ENCODE peak calls at places on chromosomes 7 and 10, in four cellular contexts. G, M, I and S are unnamed samples.

GRCh38 chr10:31961675-31962074 is 33.0 kb upstream of the ARHGAP12 start:
- DNase-seq in M (no peak), I (no peak), G (peak; percentile 29), S (no peak)

GRCh38 chr10:46236941-46237681 is 49.7 kb upstream of the ANTXRL start:
- DNase-seq in G (no peak), M (no peak), I (no peak), S (no peak)

GRCh38 chr7:78176186-78176585 is 377.6 kb downstream of the PHTF2 start:
- DNase-seq in M (no peak), G (no peak), I (no peak), S (no peak)

GRCh38 chr7:143493755-143494154 is 16.1 kb downstream of the TAS2R41 start:
- DNase-seq in M (no peak), I (no peak), G (no peak), S (no peak)

GRCh38 chr7:27251513-27252306 is 9.1 kb downstream of the EVX1 start:
- DNase-seq in I (no peak), M (no peak), G (no peak), S (no peak)

GRCh38 chr10:7045891-7046599 is 364.8 kb downstream of the SFMBT2 start:
- DNase-seq in M (no peak), I (no peak), G (peak; percentile 80), S (no peak)

GRCh38 chr10:1465993-1466764 is 271.1 kb downstream of the ADARB2 start:
- DNase-seq in I (no peak), G (no peak), M (no peak), S (no peak)

GRCh38 chr10:80196270-80196949 is 8.9 kb downstream of the ANXA11 start:
- DNase-seq in I (peak; percentile 80), M (no peak), G (peak; percentile 67), S (peak; percentile 59)

GRCh38 chr10:100043344-100043743 is 33.6 kb upstream of the DNMBP start:
- DNase-seq in M (no peak), G (peak; percentile 32), I (no peak), S (no peak)

GRCh38 chr10:83553366-83553765 is 585.9 kb upstream of the GHITM start:
- DNase-seq in M (no peak), G (no peak), I (no peak), S (no peak)

GRCh38 chr10:98340946-98341345 is 73.0 kb upstream of the LOXL4 start:
- DNase-seq in I (no peak), M (no peak), G (peak; percentile 23), S (peak; percentile 58)

GRCh38 chr10:74164641-74165529 is 13.9 kb downstream of the ADK start:
- DNase-seq in M (no peak), I (no peak), G (peak; percentile 62), S (no peak)

GRCh38 chr10:35495521-35496238 is 109.5 kb upstream of the GJD4 start:
- DNase-seq in I (no peak), G (peak; percentile 13), M (no peak), S (no peak)

GRCh38 chr7:107922891-107923290 is 31.9 kb downstream of the DLD start:
- DNase-seq in I (no peak), M (no peak), G (no peak), S (no peak)

GRCh38 chr10:100962346-100963080 is 6.8 kb upstream of the SEMA4G start:
- DNase-seq in M (no peak), G (no peak), I (no peak), S (no peak)

GRCh38 chr7:25950488-25951413 is 201.2 kb upstream of the NFE2L3 start:
- DNase-seq in G (peak; percentile 98), I (peak; percentile 88), M (peak; percentile 35), S (peak; percentile 96)

GRCh38 chr7:155584261-155584660 is 37.9 kb upstream of the CNPY1 start:
- DNase-seq in G (no peak), M (no peak), I (peak; percentile 41), S (no peak)

GRCh38 chr10:62027841-62028501 is 126.5 kb downstream of the ARID5B start:
- DNase-seq in M (no peak), I (no peak), G (no peak), S (no peak)

GRCh38 chr10:61052469-61053205 is 108.7 kb upstream of the RHOBTB1 start:
- DNase-seq in M (no peak), I (no peak), G (no peak), S (no peak)

GRCh38 chr10:61262486-61263261 is 190.5 kb downstream of the TMEM26 start:
- DNase-seq in M (no peak), I (no peak), G (no peak), S (no peak)

GRCh38 chr7:23022258-23022745 is 8.4 kb upstream of the HYCC1 start:
- DNase-seq in M (no peak), I (no peak), G (no peak), S (peak; percentile 66)

GRCh38 chr7:129213828-129214227 is 11.0 kb upstream of the AHCYL2 start:
- DNase-seq in M (no peak), G (peak; percentile 71), I (no peak), S (no peak)

GRCh38 chr10:72425133-72425532 is 70.4 kb upstream of the DNAJB12 start:
- DNase-seq in G (no peak), M (peak; percentile 44), I (no peak), S (peak; percentile 77)

GRCh38 chr7:48337012-48337621 is 165.9 kb downstream of the ABCA13 start:
- DNase-seq in I (no peak), G (peak; percentile 22), M (no peak), S (no peak)

GRCh38 chr7:143379607-143380263 is 1.4 kb upstream of the ZYX start:
- DNase-seq in M (no peak), I (no peak), G (peak; percentile 35), S (no peak)

GRCh38 chr7:98265841-98266271 is 13.8 kb upstream of the TECPR1 start:
- DNase-seq in M (no peak), G (no peak), I (no peak), S (no peak)

GRCh38 chr7:50783304-50783703 is 608 bp upstream of the GRB10 start:
- DNase-seq in G (no peak), M (no peak), I (no peak), S (no peak)
- H3K4me3 ChIP-seq in G (no peak overlapping the region), M (peak overlapping the region; percentile 66), I (peak overlapping the region; percentile 62), S (peak overlapping the region; percentile 50)

GRCh38 chr7:118312051-118312450 is 87.5 kb downstream of the ANKRD7 start:
- DNase-seq in G (peak; percentile 29), I (no peak), M (no peak), S (no peak)
- H3K4me3 ChIP-seq in G (no peak overlapping the region), I (no peak overlapping the region), M (no peak overlapping the region), S (no peak overlapping the region)

GRCh38 chr7:7554021-7554432 is 12.7 kb upstream of the MIOS start:
- DNase-seq in M (no peak), I (no peak), G (no peak), S (no peak)
- H3K4me3 ChIP-seq in M (no peak overlapping the region), I (no peak overlapping the region), G (no peak overlapping the region), S (no peak overlapping the region)

DNA sequence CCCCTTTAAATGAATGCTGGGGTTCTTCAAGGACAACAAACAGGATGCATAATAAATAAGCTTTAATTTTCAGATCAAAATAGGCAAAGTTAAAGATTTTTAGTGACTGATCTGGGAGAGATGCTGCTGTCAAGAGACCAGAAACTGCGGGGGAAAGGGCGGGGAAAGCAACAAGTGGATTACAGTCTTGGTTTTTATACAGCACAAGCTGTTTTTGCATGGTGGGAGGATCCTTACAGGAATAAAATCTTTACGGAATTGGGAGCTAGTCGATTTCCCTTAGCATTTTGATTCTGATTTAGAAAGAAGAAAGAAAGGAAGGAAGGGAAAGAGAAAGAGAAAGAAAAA is 242.3 kb upstream of the SP8 start:
- DNase-seq in I (no peak), M (no peak), G (no peak), S (no peak)
- H3K4me3 ChIP-seq in I (no peak overlapping the region), M (no peak overlapping the region), G (no peak overlapping the region), S (no peak overlapping the region)

DNA sequence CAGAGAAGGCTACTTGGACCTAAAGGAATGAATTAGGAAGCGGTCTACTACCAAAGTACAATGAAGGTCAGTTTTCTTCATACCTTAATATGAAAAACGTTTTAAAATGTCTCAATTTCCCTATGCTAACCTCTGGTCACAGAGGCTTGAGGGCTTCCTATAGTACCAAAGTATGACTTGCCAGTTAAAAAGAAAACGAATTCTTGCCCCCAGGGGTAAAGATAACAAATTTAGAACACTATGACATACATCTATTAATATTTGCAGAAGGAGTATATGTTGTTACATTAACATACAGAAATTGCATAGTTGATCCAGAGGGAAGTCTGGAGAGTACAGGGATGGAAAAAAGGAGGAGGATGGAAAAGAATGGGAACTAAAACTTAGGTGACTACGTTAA is 13.8 kb upstream of the KMT2E start:
- DNase-seq in I (no peak), M (no peak), G (no peak), S (no peak)
- H3K4me3 ChIP-seq in I (no peak overlapping the region), M (no peak overlapping the region), G (no peak overlapping the region), S (no peak overlapping the region)

DNA sequence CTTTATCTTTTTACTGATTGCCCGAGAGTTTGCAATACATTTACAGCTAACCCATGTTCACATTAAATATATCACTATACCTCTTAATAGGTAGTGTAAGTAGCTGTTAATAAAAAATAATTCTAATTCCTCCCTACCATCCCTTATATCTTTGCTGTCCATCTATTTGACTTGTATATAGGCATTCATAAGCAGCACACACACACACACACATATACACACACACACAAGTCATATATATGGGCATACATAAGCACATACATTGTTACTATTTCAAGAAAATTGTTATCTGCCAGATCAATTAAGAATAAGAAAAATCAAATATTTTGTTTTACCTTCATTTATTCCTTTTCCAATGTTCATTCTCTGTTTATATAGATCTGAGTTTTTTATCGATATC is 176.4 kb downstream of the PPP1R3A start:
- DNase-seq in M (no peak), I (no peak), G (no peak), S (no peak)
- H3K4me3 ChIP-seq in M (no peak overlapping the region), I (no peak overlapping the region), G (no peak overlapping the region), S (no peak overlapping the region)

DNA sequence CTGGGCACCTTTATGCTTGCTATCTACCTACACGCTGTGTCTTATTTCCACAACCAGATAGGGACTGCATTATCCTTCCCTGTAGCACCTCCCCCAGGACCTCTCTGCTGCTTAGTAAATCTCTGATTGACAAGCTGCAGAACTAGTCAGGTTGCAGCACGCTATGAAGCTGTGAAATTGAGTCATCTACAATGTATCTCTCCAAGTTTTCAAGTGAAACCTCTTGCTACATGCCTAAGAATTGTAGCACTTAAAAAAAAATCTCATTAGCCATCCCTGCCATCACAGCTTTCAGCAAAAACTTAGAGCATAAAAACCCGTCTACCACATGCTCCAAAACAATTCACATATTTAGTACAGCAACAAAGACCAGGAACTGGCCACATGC is 69.7 kb upstream of the FGFR2 start:
- DNase-seq in G (no peak), I (no peak), M (no peak), S (no peak)
- H3K4me3 ChIP-seq in G (no peak overlapping the region), I (no peak overlapping the region), M (no peak overlapping the region), S (no peak overlapping the region)

GRCh38 chr7:471866-472639 is 47.6 kb downstream of the PDGFA start:
- DNase-seq in G (no peak), M (peak; percentile 19), I (peak; percentile 98), S (peak; percentile 92)
- H3K4me3 ChIP-seq in G (no peak overlapping the region), M (no peak overlapping the region), I (no peak overlapping the region), S (no peak overlapping the region)

GRCh38 chr10:121610798-121611325 is 12.6 kb upstream of the FGFR2 start:
- DNase-seq in M (no peak), G (no peak), I (no peak), S (no peak)

GRCh38 chr10:121607310-121608055 is 9.2 kb upstream of the FGFR2 start:
- DNase-seq in I (no peak), G (no peak), M (no peak), S (no peak)

GRCh38 chr10:121609426-121610380 is 11.5 kb upstream of the FGFR2 start:
- DNase-seq in M (no peak), I (no peak), G (no peak), S (no peak)

GRCh38 chr10:121611431-121612159 is 13.4 kb upstream of the FGFR2 start:
- DNase-seq in G (no peak), M (no peak), I (no peak), S (no peak)

GRCh38 chr10:121608669-121609190 is 10.5 kb upstream of the FGFR2 start:
- DNase-seq in G (peak; percentile 18), M (peak; percentile 50), I (peak; percentile 71), S (peak; percentile 83)
- H3K4me3 ChIP-seq in G (no peak overlapping the region), M (peak overlapping the region; percentile 59), I (peak overlapping the region; percentile 52), S (peak overlapping the region; percentile 34)